ENCODE peak calls at places on chromosomes 12 and 14, in nine cellular contexts. N, Z, X, L, B, M, K, Q and D are unnamed samples.

GRCh38 chr12:56900583-56900982 is 33.6 kb downstream of the SDR9C7 start:
- DNase-seq in M (peak), K (no peak), B (no peak), X (peak), Q (peak), N (peak), L (no peak), Z (no peak), D (peak)

GRCh38 chr12:119075918-119076317 is 94.6 kb downstream of the SRRM4 start:
- DNase-seq in K (no peak), X (no peak), B (no peak), N (no peak), Q (no peak), L (no peak), Z (no peak), M (no peak), D (no peak)

GRCh38 chr14:68796418-68797101 is 3.7 kb upstream of the ZFP36L1 start:
- DNase-seq in Z (no peak), X (no peak), L (no peak), Q (no peak), K (no peak), M (no peak), N (no peak), B (no peak), D (no peak)

GRCh38 chr12:53961025-53961761 is 6.5 kb downstream of the HOXC12 start:
- DNase-seq in N (no peak), B (no peak), Q (no peak), L (peak), K (no peak), Z (no peak), X (no peak), M (no peak), D (peak)

GRCh38 chr14:31229638-31230229 is 22.1 kb upstream of the HECTD1 start:
- DNase-seq in Z (peak), N (peak), L (no peak), M (peak), X (peak), Q (peak), K (peak), B (peak), D (peak)

GRCh38 chr12:90953956-90954421 is 987 bp downstream of the CCER1 start:
- DNase-seq in Z (no peak), Q (no peak), X (no peak), B (no peak), L (no peak), M (no peak), N (peak), K (no peak), D (no peak)

GRCh38 chr12:24560867-24561266 is 388.0 kb downstream of the BCAT1 start:
- DNase-seq in M (no peak), X (no peak), N (no peak), B (no peak), K (no peak), Z (no peak), L (no peak), Q (no peak), D (no peak)

GRCh38 chr12:25843976-25844375 is 114.5 kb upstream of the RASSF8 start:
- DNase-seq in Q (no peak), B (no peak), L (no peak), X (no peak), N (no peak), K (no peak), M (no peak), Z (no peak), D (no peak)

GRCh38 chr12:130179191-130179590 is 16.9 kb downstream of the FZD10 start:
- DNase-seq in M (no peak), K (no peak), Z (no peak), N (no peak), Q (no peak), X (no peak), L (no peak), B (no peak), D (no peak)

GRCh38 chr14:52363001-52363704 is 49.0 kb downstream of the PTGER2 start:
- DNase-seq in B (no peak), Q (no peak), M (no peak), L (no peak), N (no peak), Z (no peak), X (no peak), K (no peak), D (peak)

GRCh38 chr14:103693514-103693913 is 21.7 kb downstream of the XRCC3 start:
- DNase-seq in M (no peak), B (no peak), X (peak), N (no peak), L (no peak), Z (no peak), Q (peak), K (no peak), D (no peak)

GRCh38 chr12:99131761-99132199 is 486.7 kb downstream of the APAF1 start:
- DNase-seq in K (peak), X (no peak), N (no peak), M (no peak), L (no peak), Q (no peak), Z (no peak), B (peak), D (no peak)

GRCh38 chr12:124456652-124457152 is 110.7 kb downstream of the NCOR2 start:
- DNase-seq in B (no peak), Q (no peak), M (no peak), L (no peak), Z (no peak), N (no peak), K (no peak), X (no peak), D (no peak)

GRCh38 chr12:124852911-124853441 is 10.7 kb downstream of the SCARB1 start:
- DNase-seq in L (no peak), N (no peak), X (no peak), Z (no peak), K (no peak), B (no peak), Q (no peak), M (no peak), D (no peak)

GRCh38 chr14:103109789-103110415 is 13.4 kb upstream of the TNFAIP2 start:
- DNase-seq in N (peak), Z (peak), Q (no peak), K (peak), M (no peak), B (peak), L (no peak), X (no peak), D (peak)

GRCh38 chr14:104919993-104920315 is 4.7 kb upstream of the PLD4 start:
- DNase-seq in Q (no peak), K (no peak), X (peak), N (no peak), M (no peak), B (no peak), Z (no peak), L (no peak), D (no peak)

GRCh38 chr14:21092147-21093011 is 6.1 kb downstream of the ZNF219 start:
- DNase-seq in Z (no peak), K (peak), B (peak), X (peak), N (peak), M (no peak), L (peak), Q (no peak), D (peak)

GRCh38 chr14:96574171-96574632 is 72.0 kb downstream of the PAPOLA start:
- DNase-seq in Z (no peak), B (no peak), K (no peak), N (no peak), M (no peak), Q (no peak), L (no peak), X (no peak), D (no peak)

GRCh38 chr12:132188451-132189298 is 44.4 kb downstream of the NOC4L start:
- DNase-seq in K (no peak), B (no peak), N (no peak), Q (no peak), M (no peak), Z (no peak), L (no peak), X (no peak), D (no peak)

GRCh38 chr12:8609061-8609570 is 3.5 kb downstream of the AICDA start:
- DNase-seq in K (peak), N (peak), X (peak), B (peak), L (no peak), Q (peak), Z (peak), M (no peak), D (peak)

GRCh38 chr12:46934374-46935111 is 108.7 kb upstream of the SLC38A4 start:
- DNase-seq in Q (no peak), X (no peak), L (no peak), M (no peak), B (no peak), K (no peak), Z (no peak), N (no peak), D (no peak)

GRCh38 chr14:105490318-105490571 is 801 bp upstream of the TEDC1 start:
- DNase-seq in B (no peak), M (no peak), Q (no peak), Z (no peak), K (no peak), N (no peak), L (no peak), X (no peak), D (no peak)

GRCh38 chr12:128820723-128821432 is 2.9 kb downstream of the SLC15A4 start:
- DNase-seq in L (no peak), X (no peak), M (no peak), K (no peak), B (no peak), Q (no peak), Z (no peak), N (no peak), D (no peak)

GRCh38 chr14:91400696-91401095 is 16.9 kb downstream of the CCDC88C start:
- DNase-seq in Z (no peak), K (no peak), M (no peak), Q (no peak), L (no peak), X (no peak), N (no peak), B (peak), D (no peak)
- TF ChIP-seq CTCF in Z (no peak), K (no peak), M (no peak), Q (no peak), L (no peak), X (no peak), N (no peak), B (no peak), D (no peak)

GRCh38 chr14:87063181-87063580 is 929.8 kb downstream of the GALC start:
- DNase-seq in N (no peak), L (no peak), K (no peak), Q (no peak), M (peak), X (peak), B (no peak), Z (no peak), D (no peak)

GRCh38 chr14:87065366-87065765 is 927.6 kb downstream of the GALC start:
- DNase-seq in Q (no peak), N (no peak), B (no peak), L (no peak), X (no peak), K (no peak), Z (no peak), M (no peak), D (no peak)

GRCh38 chr14:87067061-87067460 is 925.9 kb downstream of the GALC start:
- DNase-seq in X (no peak), B (no peak), K (no peak), N (no peak), Q (no peak), L (no peak), M (no peak), Z (no peak), D (no peak)

GRCh38 chr14:87067597-87067996 is 925.4 kb downstream of the GALC start:
- DNase-seq in Z (no peak), B (no peak), N (no peak), X (no peak), M (no peak), K (no peak), L (no peak), Q (no peak), D (no peak)

GRCh38 chr14:87066221-87066817 is 926.7 kb downstream of the GALC start:
- DNase-seq in K (no peak), M (no peak), B (no peak), Q (peak), L (no peak), Z (no peak), N (no peak), X (peak), D (peak)
- TF ChIP-seq CTCF in K (peak), M (peak), B (peak), Q (peak), L (peak), Z (peak), N (no peak), X (peak), D (peak)

DNA sequence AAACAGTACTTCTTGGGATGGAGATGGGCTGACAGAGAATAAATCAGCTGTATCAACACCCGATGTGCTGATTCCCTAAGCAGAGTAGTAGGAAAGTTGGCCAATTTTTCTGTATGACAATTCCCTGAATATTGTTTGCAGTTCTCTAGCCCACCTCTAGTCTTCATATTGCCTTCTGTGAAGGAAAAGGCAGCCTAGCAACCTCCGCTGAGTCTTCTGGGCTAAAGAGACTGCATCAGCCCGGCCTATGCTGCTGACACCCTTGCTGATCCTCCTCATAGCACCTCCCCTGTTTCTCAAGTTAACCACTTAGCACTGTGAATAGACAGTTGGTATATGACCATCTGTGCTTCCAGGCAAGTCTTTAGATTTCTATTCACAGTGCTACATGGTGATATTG is 161.1 kb upstream of the EGLN3 start:
- DNase-seq in Q (no peak), X (no peak), K (no peak), B (no peak), M (no peak), Z (no peak), L (no peak), N (peak), D (no peak)
- TF ChIP-seq CTCF in Q (no peak), X (no peak), K (no peak), B (no peak), M (peak), Z (peak), L (peak), N (no peak), D (no peak)

GRCh38 chr12:20213851-20214250 is 154.5 kb upstream of the PDE3A start:
- DNase-seq in Q (no peak), L (no peak), K (no peak), Z (no peak), N (no peak), M (no peak), B (no peak), X (no peak), D (peak)

GRCh38 chr12:20211537-20211936 is 156.8 kb upstream of the PDE3A start:
- DNase-seq in X (no peak), L (no peak), Z (no peak), M (no peak), B (no peak), Q (no peak), N (no peak), K (no peak), D (no peak)

GRCh38 chr12:20214286-20214685 is 154.1 kb upstream of the PDE3A start:
- DNase-seq in N (no peak), B (no peak), Z (no peak), M (no peak), X (no peak), L (no peak), Q (no peak), K (no peak), D (peak)

GRCh38 chr12:20212036-20212435 is 156.3 kb upstream of the PDE3A start:
- DNase-seq in X (no peak), L (no peak), K (no peak), N (peak), Q (no peak), M (no peak), B (peak), Z (no peak), D (no peak)

GRCh38 chr12:20212658-20213387 is 155.5 kb upstream of the PDE3A start:
- DNase-seq in X (peak), M (peak), K (peak), L (no peak), N (peak), Z (peak), Q (peak), B (peak), D (peak)
- TF ChIP-seq CTCF in X (no peak), M (no peak), K (peak), L (no peak), N (no peak), Z (no peak), Q (no peak), B (no peak), D (no peak)

GRCh38 chr14:72291908-72292688 is 359.9 kb downstream of the RGS6 start:
- DNase-seq in L (peak), M (peak), B (peak), Q (peak), Z (peak), K (peak), X (peak), N (peak), D (peak)

GRCh38 chr14:72292689-72293024 is 360.4 kb downstream of the RGS6 start:
- DNase-seq in Q (no peak), K (no peak), L (no peak), Z (no peak), N (no peak), B (no peak), X (no peak), M (no peak), D (no peak)
- TF ChIP-seq CTCF in Q (peak), K (no peak), L (no peak), Z (no peak), N (no peak), B (no peak), X (no peak), M (no peak), D (no peak)

GRCh38 chr14:99148131-99148530 is 123.9 kb downstream of the BCL11B start:
- DNase-seq in X (no peak), K (no peak), Z (no peak), M (no peak), N (no peak), B (no peak), Q (no peak), L (no peak), D (no peak)

GRCh38 chr14:99145307-99145706 is 126.7 kb downstream of the BCL11B start:
- DNase-seq in Q (no peak), N (no peak), X (no peak), Z (no peak), B (no peak), M (no peak), L (no peak), K (no peak), D (no peak)

GRCh38 chr14:99150236-99150635 is 121.8 kb downstream of the BCL11B start:
- DNase-seq in B (no peak), M (no peak), X (no peak), Z (no peak), Q (no peak), K (no peak), L (no peak), N (no peak), D (no peak)

GRCh38 chr14:99148861-99149610 is 123.0 kb downstream of the BCL11B start:
- DNase-seq in N (no peak), Z (no peak), M (no peak), X (no peak), Q (no peak), K (no peak), B (no peak), L (no peak), D (no peak)

GRCh38 chr14:99146991-99147740 is 124.8 kb downstream of the BCL11B start:
- DNase-seq in B (no peak), N (no peak), Q (no peak), K (no peak), M (no peak), Z (no peak), X (no peak), L (no peak), D (no peak)
- TF ChIP-seq CTCF in B (no peak), N (no peak), Q (no peak), K (no peak), M (no peak), Z (no peak), X (no peak), L (no peak), D (no peak)

GRCh38 chr12:6370994-6371754 is 4.2 kb downstream of the SCNN1A start:
- DNase-seq in X (peak), L (peak), M (peak), Q (peak), B (peak), K (peak), Z (no peak), N (peak), D (peak)
- TF ChIP-seq CTCF in X (peak), L (peak), M (peak), Q (no peak), B (peak), K (peak), Z (peak), N (peak), D (no peak)

GRCh38 chr12:4580165-4580773 is 18.3 kb downstream of the DYRK4 start:
- DNase-seq in B (no peak), Q (no peak), K (no peak), L (no peak), Z (no peak), M (no peak), X (no peak), N (no peak), D (no peak)

GRCh38 chr12:4584281-4584680 is 22.3 kb downstream of the DYRK4 start:
- DNase-seq in Q (no peak), M (no peak), L (no peak), B (no peak), X (no peak), N (no peak), K (no peak), Z (no peak), D (no peak)

GRCh38 chr12:4584896-4585295 is 22.9 kb downstream of the DYRK4 start:
- DNase-seq in Q (no peak), Z (no peak), K (no peak), B (no peak), L (no peak), M (no peak), N (no peak), X (no peak), D (no peak)

GRCh38 chr12:4579305-4580097 is 17.5 kb downstream of the DYRK4 start:
- DNase-seq in X (no peak), K (peak), N (peak), Z (no peak), B (no peak), M (no peak), Q (no peak), L (no peak), D (peak)
- TF ChIP-seq CTCF in X (no peak), K (peak), N (peak), Z (peak), B (peak), M (peak), Q (no peak), L (no peak), D (no peak)

DNA sequence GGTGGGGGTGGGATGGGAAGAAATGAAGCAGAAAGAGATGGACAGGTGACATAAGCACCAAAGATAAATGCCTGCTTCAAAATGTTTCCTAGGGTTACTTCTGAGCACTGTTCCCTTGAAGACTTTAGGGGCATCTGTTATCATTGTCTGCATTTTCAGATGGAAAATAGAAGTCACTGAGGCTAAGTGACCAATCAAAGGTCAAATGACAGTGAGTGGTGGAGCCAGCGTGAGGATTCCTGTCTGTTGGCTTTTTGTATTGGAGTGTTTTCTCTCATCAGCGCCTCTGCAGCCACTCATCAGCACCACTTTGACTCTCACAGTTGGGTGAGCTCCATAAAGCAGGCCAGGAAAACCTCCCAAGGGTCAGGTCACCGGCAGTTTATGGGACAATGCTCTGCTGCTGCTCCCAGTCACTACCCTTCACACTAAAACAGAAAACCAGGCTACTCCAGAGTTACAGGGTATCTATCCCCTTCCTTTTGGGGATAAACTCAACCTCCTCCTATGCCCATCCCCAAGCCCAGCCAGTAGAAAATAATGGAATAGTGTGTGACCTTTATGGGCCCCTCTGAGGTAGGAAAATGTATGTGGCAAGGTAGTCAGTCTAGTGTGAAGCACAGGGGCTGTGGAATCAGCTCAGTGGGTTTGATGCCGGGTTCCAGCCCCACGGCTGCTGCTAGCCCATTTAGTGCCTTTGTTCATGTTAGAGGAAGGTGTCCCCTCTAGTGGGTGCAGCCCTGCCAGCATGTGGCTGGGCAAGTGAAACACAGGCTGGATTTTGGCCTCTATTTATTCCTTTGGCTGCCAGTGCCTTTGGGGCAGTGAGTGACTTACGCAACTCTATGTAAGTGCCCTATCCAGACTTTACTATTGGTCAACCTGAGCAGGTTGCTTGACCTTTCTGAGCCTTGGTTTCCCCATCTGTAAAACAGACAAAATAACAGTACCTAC is 133.7 kb upstream of the CPM start:
- DNase-seq in Q (no peak), N (no peak), K (no peak), M (no peak), L (no peak), X (no peak), Z (no peak), B (no peak), D (no peak)
- TF ChIP-seq CTCF in Q (no peak), N (no peak), K (no peak), M (no peak), L (no peak), X (no peak), Z (no peak), B (no peak), D (no peak)